ENCODE peak calls at places on chromosomes 12 and 14, in five cellular contexts. One of them, this sample, is unnamed.

GRCh38 chr14:33714527-33715222 is 236.2 kb downstream of the EGLN3 start:
- DNase-seq in right atrium auricular region: no peak
- DNase-seq in epithelial cell of esophagus: peak
- DNase-seq in heart right ventricle: no peak
- DNase-seq in suprapubic skin: no peak
- DNase-seq in this sample: no peak

GRCh38 chr12:42978718-42979117 is 389.2 kb upstream of the PRICKLE1 start:
- DNase-seq in heart right ventricle: no peak
- DNase-seq in right atrium auricular region: no peak
- DNase-seq in suprapubic skin: no peak
- DNase-seq in epithelial cell of esophagus: no peak
- DNase-seq in this sample: no peak

GRCh38 chr14:104929268-104930230 is 4.9 kb downstream of the PLD4 start:
- DNase-seq in heart right ventricle: no peak
- DNase-seq in epithelial cell of esophagus: no peak
- DNase-seq in suprapubic skin: no peak
- DNase-seq in right atrium auricular region: no peak
- DNase-seq in this sample: peak

GRCh38 chr14:88868558-88869159 is 44.2 kb downstream of the TTC8 start:
- DNase-seq in suprapubic skin: no peak
- DNase-seq in right atrium auricular region: no peak
- DNase-seq in epithelial cell of esophagus: peak
- DNase-seq in heart right ventricle: no peak
- DNase-seq in this sample: peak

GRCh38 chr12:93571360-93571853 is 1.1 kb upstream of the SOCS2 start:
- DNase-seq in suprapubic skin: peak
- DNase-seq in right atrium auricular region: peak
- DNase-seq in heart right ventricle: peak
- DNase-seq in epithelial cell of esophagus: peak
- DNase-seq in this sample: peak

GRCh38 chr12:93341409-93342044 is 36.2 kb upstream of the NUDT4 start:
- DNase-seq in right atrium auricular region: no peak
- DNase-seq in suprapubic skin: no peak
- DNase-seq in heart right ventricle: no peak
- DNase-seq in epithelial cell of esophagus: no peak
- DNase-seq in this sample: no peak

GRCh38 chr12:80590085-80590484 is 117.3 kb upstream of the MYF6 start:
- DNase-seq in epithelial cell of esophagus: peak
- DNase-seq in heart right ventricle: no peak
- DNase-seq in suprapubic skin: no peak
- DNase-seq in right atrium auricular region: no peak
- DNase-seq in this sample: no peak

GRCh38 chr14:68471029-68471963 is 321.6 kb downstream of the ZFP36L1 start:
- DNase-seq in suprapubic skin: no peak
- DNase-seq in heart right ventricle: no peak
- DNase-seq in epithelial cell of esophagus: no peak
- DNase-seq in right atrium auricular region: no peak
- DNase-seq in this sample: peak

GRCh38 chr14:100677152-100677924 is 49.4 kb upstream of the DLK1 start:
- DNase-seq in suprapubic skin: no peak
- DNase-seq in right atrium auricular region: peak
- DNase-seq in heart right ventricle: peak
- DNase-seq in epithelial cell of esophagus: no peak
- DNase-seq in this sample: no peak

GRCh38 chr12:89372584-89373370 is 20.5 kb upstream of the DUSP6 start:
- DNase-seq in right atrium auricular region: no peak
- DNase-seq in suprapubic skin: no peak
- DNase-seq in heart right ventricle: no peak
- DNase-seq in epithelial cell of esophagus: peak
- DNase-seq in this sample: no peak

GRCh38 chr14:67331368-67332125 is 28.1 kb downstream of the ATP6V1D start:
- DNase-seq in epithelial cell of esophagus: peak
- DNase-seq in right atrium auricular region: no peak
- DNase-seq in suprapubic skin: no peak
- DNase-seq in heart right ventricle: no peak
- DNase-seq in this sample: no peak

GRCh38 chr12:122951979-122952892 is 14.0 kb downstream of the ABCB9 start:
- DNase-seq in epithelial cell of esophagus: peak
- DNase-seq in suprapubic skin: peak
- DNase-seq in heart right ventricle: peak
- DNase-seq in right atrium auricular region: peak
- DNase-seq in this sample: peak

GRCh38 chr12:104456950-104457745 is 400 bp downstream of the CHST11 start:
- DNase-seq in suprapubic skin: peak
- DNase-seq in epithelial cell of esophagus: peak
- DNase-seq in right atrium auricular region: peak
- DNase-seq in heart right ventricle: peak
- DNase-seq in this sample: peak

GRCh38 chr14:43003845-43004244 is 1397.2 kb downstream of the LRFN5 start:
- DNase-seq in epithelial cell of esophagus: peak
- DNase-seq in suprapubic skin: no peak
- DNase-seq in right atrium auricular region: no peak
- DNase-seq in heart right ventricle: no peak
- DNase-seq in this sample: no peak

GRCh38 chr12:49428652-49429549 is 61.6 kb downstream of the SPATS2 start:
- DNase-seq in heart right ventricle: no peak
- DNase-seq in right atrium auricular region: no peak
- DNase-seq in epithelial cell of esophagus: peak
- DNase-seq in suprapubic skin: no peak
- DNase-seq in this sample: peak

GRCh38 chr12:114286145-114286544 is 119.8 kb downstream of the TBX5 start:
- DNase-seq in heart right ventricle: no peak
- DNase-seq in epithelial cell of esophagus: no peak
- DNase-seq in suprapubic skin: no peak
- DNase-seq in right atrium auricular region: no peak
- DNase-seq in this sample: no peak

GRCh38 chr12:131994589-131994988 is 44.8 kb downstream of the EP400 start:
- DNase-seq in suprapubic skin: no peak
- DNase-seq in right atrium auricular region: no peak
- DNase-seq in epithelial cell of esophagus: no peak
- DNase-seq in heart right ventricle: no peak
- DNase-seq in this sample: peak

GRCh38 chr14:65517635-65518542 is 105.4 kb downstream of the FUT8 start:
- DNase-seq in heart right ventricle: no peak
- DNase-seq in suprapubic skin: no peak
- DNase-seq in right atrium auricular region: no peak
- DNase-seq in epithelial cell of esophagus: no peak
- DNase-seq in this sample: no peak

GRCh38 chr14:102187583-102188001 is 47.9 kb downstream of the WDR20 start:
- DNase-seq in right atrium auricular region: no peak
- DNase-seq in epithelial cell of esophagus: peak
- DNase-seq in heart right ventricle: no peak
- DNase-seq in suprapubic skin: no peak
- DNase-seq in this sample: no peak

GRCh38 chr14:77660754-77661153 is 44.3 kb upstream of the SPTLC2 start:
- DNase-seq in right atrium auricular region: no peak
- DNase-seq in suprapubic skin: no peak
- DNase-seq in epithelial cell of esophagus: no peak
- DNase-seq in heart right ventricle: no peak
- DNase-seq in this sample: no peak

GRCh38 chr12:104063712-104064030 is 660 bp upstream of the HCFC2 start:
- DNase-seq in epithelial cell of esophagus: no peak
- DNase-seq in heart right ventricle: no peak
- DNase-seq in suprapubic skin: no peak
- DNase-seq in right atrium auricular region: no peak
- DNase-seq in this sample: no peak

GRCh38 chr12:98224584-98225221 is 290.7 kb upstream of the TMPO start:
- DNase-seq in heart right ventricle: no peak
- DNase-seq in right atrium auricular region: no peak
- DNase-seq in suprapubic skin: no peak
- DNase-seq in epithelial cell of esophagus: no peak
- DNase-seq in this sample: peak

GRCh38 chr12:100987552-100988277 is 193.1 kb downstream of the ANO4 start:
- DNase-seq in heart right ventricle: no peak
- DNase-seq in suprapubic skin: no peak
- DNase-seq in right atrium auricular region: no peak
- DNase-seq in epithelial cell of esophagus: peak
- DNase-seq in this sample: peak

GRCh38 chr12:101828463-101829196 is 2.1 kb downstream of the GNPTAB start:
- DNase-seq in right atrium auricular region: no peak
- DNase-seq in suprapubic skin: no peak
- DNase-seq in heart right ventricle: no peak
- DNase-seq in epithelial cell of esophagus: no peak
- DNase-seq in this sample: no peak

GRCh38 chr12:107360472-107360871 is 267.1 kb upstream of the CRY1 start:
- DNase-seq in right atrium auricular region: no peak
- DNase-seq in epithelial cell of esophagus: peak
- DNase-seq in suprapubic skin: no peak
- DNase-seq in heart right ventricle: no peak
- DNase-seq in this sample: no peak

GRCh38 chr14:50451854-50452253 is 55.2 kb upstream of the CDKL1 start:
- DNase-seq in epithelial cell of esophagus: no peak
- DNase-seq in right atrium auricular region: no peak
- DNase-seq in heart right ventricle: no peak
- DNase-seq in suprapubic skin: no peak
- DNase-seq in this sample: no peak

GRCh38 chr14:104596451-104596918 is 8.1 kb downstream of the TMEM179 start:
- DNase-seq in heart right ventricle: no peak
- DNase-seq in suprapubic skin: no peak
- DNase-seq in right atrium auricular region: no peak
- DNase-seq in epithelial cell of esophagus: no peak
- DNase-seq in this sample: no peak

GRCh38 chr12:102543931-102544485 is 63.6 kb upstream of the IGF1 start:
- DNase-seq in heart right ventricle: no peak
- DNase-seq in epithelial cell of esophagus: no peak
- DNase-seq in suprapubic skin: no peak
- DNase-seq in right atrium auricular region: no peak
- DNase-seq in this sample: no peak

GRCh38 chr12:74917743-74918142 is 291.9 kb downstream of the KCNC2 start:
- DNase-seq in epithelial cell of esophagus: no peak
- DNase-seq in heart right ventricle: no peak
- DNase-seq in suprapubic skin: no peak
- DNase-seq in right atrium auricular region: no peak
- DNase-seq in this sample: no peak

GRCh38 chr12:26185532-26186320 is 9.6 kb upstream of the SSPN start:
- DNase-seq in heart right ventricle: no peak
- DNase-seq in epithelial cell of esophagus: peak
- DNase-seq in suprapubic skin: no peak
- DNase-seq in right atrium auricular region: no peak
- DNase-seq in this sample: no peak

GRCh38 chr12:26187014-26187413 is 8.4 kb upstream of the SSPN start:
- DNase-seq in suprapubic skin: no peak
- DNase-seq in epithelial cell of esophagus: peak
- DNase-seq in right atrium auricular region: no peak
- DNase-seq in heart right ventricle: no peak
- DNase-seq in this sample: no peak

GRCh38 chr12:26188132-26188531 is 7.2 kb upstream of the SSPN start:
- DNase-seq in epithelial cell of esophagus: peak
- DNase-seq in heart right ventricle: no peak
- DNase-seq in right atrium auricular region: no peak
- DNase-seq in suprapubic skin: no peak
- DNase-seq in this sample: no peak

GRCh38 chr12:26188641-26189040 is 6.7 kb upstream of the SSPN start:
- DNase-seq in epithelial cell of esophagus: peak
- DNase-seq in right atrium auricular region: no peak
- DNase-seq in suprapubic skin: no peak
- DNase-seq in heart right ventricle: no peak
- DNase-seq in this sample: no peak

DNA sequence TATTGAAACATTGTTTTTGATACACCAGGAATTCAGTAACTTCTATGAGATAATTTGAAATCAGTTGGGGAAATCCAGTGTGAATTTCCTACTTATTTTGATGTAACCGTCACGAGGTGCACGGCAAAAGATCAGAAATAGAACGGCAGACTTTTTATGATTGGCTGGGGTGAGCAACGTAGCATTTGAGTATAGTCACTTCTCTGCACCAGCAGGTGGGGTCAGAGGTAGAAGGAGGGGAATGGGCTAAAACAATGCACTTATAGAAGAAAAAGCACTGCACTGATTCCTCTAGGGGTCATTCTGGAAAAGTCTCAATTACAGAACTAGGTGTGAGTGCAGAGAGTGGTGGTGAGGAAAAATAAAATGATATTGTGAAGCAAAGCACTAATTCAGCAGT is 7.9 kb upstream of the SSPN start:
- DNase-seq in suprapubic skin: no peak
- DNase-seq in epithelial cell of esophagus: no peak
- DNase-seq in heart right ventricle: no peak
- DNase-seq in right atrium auricular region: no peak
- DNase-seq in this sample: no peak
- TF ChIP-seq CTCF in suprapubic skin: no peak
- TF ChIP-seq CTCF in epithelial cell of esophagus: no peak
- TF ChIP-seq CTCF in heart right ventricle: no peak
- TF ChIP-seq CTCF in right atrium auricular region: peak
- TF ChIP-seq CTCF in this sample: peak

GRCh38 chr12:18549598-18549997 is 188.2 kb downstream of the PLCZ1 start:
- DNase-seq in right atrium auricular region: no peak
- DNase-seq in epithelial cell of esophagus: no peak
- DNase-seq in heart right ventricle: no peak
- DNase-seq in suprapubic skin: no peak
- DNase-seq in this sample: no peak
- TF ChIP-seq CTCF in right atrium auricular region: peak
- TF ChIP-seq CTCF in epithelial cell of esophagus: no peak
- TF ChIP-seq CTCF in heart right ventricle: no peak
- TF ChIP-seq CTCF in suprapubic skin: no peak
- TF ChIP-seq CTCF in this sample: no peak

GRCh38 chr14:57378661-57379060 is 11.7 kb upstream of the NAA30 start:
- DNase-seq in suprapubic skin: no peak
- DNase-seq in right atrium auricular region: no peak
- DNase-seq in epithelial cell of esophagus: no peak
- DNase-seq in heart right ventricle: no peak
- DNase-seq in this sample: no peak
- TF ChIP-seq CTCF in suprapubic skin: no peak
- TF ChIP-seq CTCF in right atrium auricular region: no peak
- TF ChIP-seq CTCF in epithelial cell of esophagus: no peak
- TF ChIP-seq CTCF in heart right ventricle: no peak
- TF ChIP-seq CTCF in this sample: no peak

GRCh38 chr12:6689000-6689882 is at the start of gene ZNF384:
- DNase-seq in suprapubic skin: peak
- DNase-seq in heart right ventricle: peak
- DNase-seq in right atrium auricular region: peak
- DNase-seq in epithelial cell of esophagus: peak
- DNase-seq in this sample: peak

GRCh38 chr12:6688543-6688999 is 604 bp downstream of the ZNF384 start:
- DNase-seq in epithelial cell of esophagus: no peak
- DNase-seq in heart right ventricle: peak
- DNase-seq in suprapubic skin: no peak
- DNase-seq in right atrium auricular region: no peak
- DNase-seq in this sample: no peak

GRCh38 chr12:6685814-6686213 is 3.4 kb downstream of the ZNF384 start:
- DNase-seq in heart right ventricle: no peak
- DNase-seq in epithelial cell of esophagus: no peak
- DNase-seq in suprapubic skin: no peak
- DNase-seq in right atrium auricular region: no peak
- DNase-seq in this sample: no peak

GRCh38 chr12:6684609-6685008 is 4.6 kb downstream of the ZNF384 start:
- DNase-seq in right atrium auricular region: no peak
- DNase-seq in epithelial cell of esophagus: peak
- DNase-seq in suprapubic skin: no peak
- DNase-seq in heart right ventricle: no peak
- DNase-seq in this sample: peak
- TF ChIP-seq CTCF in right atrium auricular region: peak
- TF ChIP-seq CTCF in epithelial cell of esophagus: peak
- TF ChIP-seq CTCF in suprapubic skin: peak
- TF ChIP-seq CTCF in heart right ventricle: peak
- TF ChIP-seq CTCF in this sample: peak